ENCODE peak calls at places on chromosomes 2 and 18, in eight cellular contexts. Y, F, T, R, E, P, D and X are unnamed samples.

GRCh38 chr2:102187191-102188150 is 648 bp downstream of the IL1RL2 start:
- DNase-seq in P (peak; percentile 37), E (peak; percentile 42), T (no peak), Y (no peak), F (peak; percentile 57), R (no peak), D (peak; percentile 60), X (no peak)

GRCh38 chr2:237564526-237565131 is 1.7 kb upstream of the PRLH start:
- DNase-seq in F (no peak), T (no peak), P (no peak), R (no peak), Y (no peak), D (no peak), E (no peak), X (no peak)

GRCh38 chr18:74546751-74547530 is 12.6 kb downstream of the CNDP1 start:
- DNase-seq in D (peak; percentile 52), E (no peak), P (peak; percentile 4), F (peak; percentile 68), R (peak; percentile 25), Y (no peak), T (no peak), X (no peak)

GRCh38 chr18:50836521-50836957 is 16.7 kb upstream of the MRO start:
- DNase-seq in D (no peak), R (no peak), P (peak; percentile 94), F (peak; percentile 64), Y (peak; percentile 32), E (peak; percentile 49), T (peak; percentile 36), X (no peak)

GRCh38 chr2:150695441-150696135 is 208.1 kb upstream of the RND3 start:
- DNase-seq in F (no peak), D (no peak), R (no peak), E (no peak), T (no peak), P (no peak), Y (no peak), X (no peak)

GRCh38 chr18:63267990-63268721 is 51.4 kb downstream of the BCL2 start:
- DNase-seq in Y (no peak), R (no peak), E (no peak), P (peak; percentile 40), F (no peak), T (no peak), D (no peak), X (no peak)

GRCh38 chr2:157894694-157895450 is 18.7 kb upstream of the ACVR1 start:
- DNase-seq in R (peak; percentile 48), D (no peak), T (no peak), P (peak; percentile 78), F (peak; percentile 75), E (no peak), Y (no peak), X (no peak)

GRCh38 chr18:28175930-28176673 is 828 bp downstream of the CDH2 start:
- DNase-seq in E (no peak), F (peak; percentile 50), Y (no peak), R (no peak), D (no peak), P (no peak), T (no peak), X (no peak)

GRCh38 chr18:11520536-11520935 is 88.9 kb upstream of the SLC35G4 start:
- DNase-seq in F (no peak), P (peak; percentile 67), E (no peak), R (no peak), Y (no peak), D (no peak), T (no peak), X (no peak)

GRCh38 chr2:228728961-228729360 is 542.1 kb downstream of the PID1 start:
- DNase-seq in Y (no peak), R (no peak), E (no peak), P (peak; percentile 25), T (no peak), D (no peak), F (peak; percentile 23), X (no peak)

GRCh38 chr2:230575640-230576324 is 136.9 kb upstream of the CAB39 start:
- DNase-seq in T (no peak), Y (no peak), P (no peak), D (no peak), F (no peak), R (no peak), E (peak; percentile 56), X (no peak)

GRCh38 chr18:7855051-7855450 is 287.9 kb downstream of the PTPRM start:
- DNase-seq in Y (no peak), F (no peak), T (no peak), R (no peak), E (no peak), P (no peak), D (no peak), X (no peak)

GRCh38 chr2:230913812-230914211 is 11.2 kb downstream of the GPR55 start:
- DNase-seq in D (no peak), T (no peak), Y (no peak), R (no peak), E (peak; percentile 38), F (no peak), P (no peak), X (no peak)

GRCh38 chr2:121707920-121708361 is 28.7 kb downstream of the NIFK start:
- DNase-seq in R (no peak), E (peak; percentile 30), T (peak; percentile 47), D (no peak), P (peak; percentile 44), F (no peak), Y (no peak), X (no peak)

GRCh38 chr2:189249171-189249570 is 69.6 kb upstream of the COL5A2 start:
- DNase-seq in E (no peak), Y (no peak), R (no peak), P (peak; percentile 73), D (no peak), T (no peak), F (peak; percentile 78), X (no peak)

GRCh38 chr2:19785867-19786266 is 115.9 kb downstream of the TTC32 start:
- DNase-seq in Y (no peak), F (no peak), R (no peak), D (no peak), E (no peak), T (no peak), P (no peak), X (no peak)

DNA sequence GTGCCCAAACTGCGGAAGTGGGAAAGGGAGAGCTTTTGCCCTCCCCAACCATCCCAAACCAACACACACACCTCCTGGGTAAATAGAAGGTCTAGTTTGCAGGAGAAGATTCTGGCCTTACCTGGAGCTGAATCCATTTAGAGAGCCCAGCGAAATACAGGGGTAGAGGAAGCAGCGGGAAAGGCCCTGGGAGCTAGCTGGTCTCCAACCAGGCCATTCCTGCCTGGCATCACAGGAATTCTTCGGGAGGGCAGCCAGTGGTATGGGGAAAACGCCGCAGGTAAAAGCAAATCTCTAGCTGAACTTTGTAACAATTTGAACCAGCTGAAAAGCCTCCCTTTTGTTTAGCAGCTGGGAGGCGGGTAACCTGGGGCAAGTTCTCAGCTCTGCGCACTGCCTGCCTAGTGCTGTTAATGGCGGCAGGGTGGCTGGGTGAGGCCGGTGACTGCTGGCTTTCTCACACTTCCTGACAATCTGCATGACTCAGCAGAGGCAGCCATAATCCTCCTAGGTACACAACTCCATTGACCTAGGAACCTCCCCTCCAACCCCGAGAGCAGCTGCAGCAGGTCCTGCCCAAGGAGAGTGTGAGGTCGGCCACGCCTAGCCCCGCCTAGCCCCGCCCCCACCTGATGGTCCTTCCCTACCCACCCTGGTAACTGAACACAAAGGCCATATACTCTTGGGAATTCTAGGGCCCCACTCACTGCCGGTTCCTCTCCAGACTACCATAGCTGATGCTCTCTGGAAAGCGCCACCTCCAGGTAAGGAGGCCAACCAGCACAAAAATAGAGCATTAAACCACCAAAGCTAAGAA is 483.8 kb upstream of the REG3G start:
- DNase-seq in R (no peak), F (no peak), D (no peak), P (no peak), Y (no peak), E (no peak), T (no peak), X (no peak)
- TF ChIP-seq CTCF in R (no peak), F (no peak), D (no peak), P (no peak), Y (no peak), E (no peak), T (no peak), X (no peak)

GRCh38 chr2:25265802-25266201 is 75.9 kb downstream of the DNMT3A start:
- DNase-seq in T (no peak), P (no peak), R (no peak), Y (no peak), F (peak; percentile 9), D (no peak), E (no peak), X (no peak)
- TF ChIP-seq CTCF in T (no peak), P (no peak), R (no peak), Y (no peak), F (no peak), D (no peak), E (no peak), X (no peak)

DNA sequence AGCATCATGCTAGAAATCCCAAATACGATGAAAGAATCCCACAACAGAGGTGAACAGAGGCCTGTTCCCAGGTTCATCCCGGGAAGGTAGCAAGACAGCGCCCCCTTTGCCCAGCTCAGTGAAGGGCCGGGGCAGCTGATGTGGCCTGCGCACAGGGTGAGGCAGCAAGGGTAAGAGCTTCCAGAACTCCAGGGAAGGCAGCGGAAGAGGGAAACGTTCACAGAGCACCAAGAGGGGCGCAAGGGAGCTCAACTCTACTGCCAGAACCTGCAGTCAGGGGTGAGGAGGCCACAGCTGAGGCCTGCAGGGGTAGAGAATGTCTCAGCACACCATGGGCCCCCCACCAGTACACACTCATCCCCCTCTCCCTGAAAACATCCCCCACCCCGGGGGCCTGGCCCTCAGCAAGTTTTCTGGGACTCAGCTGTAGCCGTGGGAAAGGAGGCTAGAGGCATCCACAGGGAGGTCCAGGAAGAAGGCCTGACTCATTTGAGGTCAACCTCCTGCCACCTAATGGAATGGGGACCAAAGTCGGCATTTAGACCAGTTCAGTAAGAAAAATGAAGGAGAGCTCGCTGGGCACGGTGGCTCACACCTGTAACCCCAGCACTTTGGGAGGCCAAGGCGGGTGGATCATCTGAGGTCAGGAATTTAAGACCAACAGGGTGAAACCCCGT is 95.6 kb upstream of the ASAP2 start:
- DNase-seq in P (peak; percentile 29), D (no peak), T (no peak), E (no peak), F (peak; percentile 49), Y (no peak), R (no peak), X (no peak)
- TF ChIP-seq CTCF in P (peak; percentile 4), D (no peak), T (no peak), E (no peak), F (peak; percentile 41), Y (peak; percentile 33), R (peak; percentile 43), X (no peak)

GRCh38 chr18:75548353-75548752 is 120.8 kb upstream of the SMIM21 start:
- DNase-seq in E (peak; percentile 39), R (no peak), P (peak; percentile 4), D (no peak), T (no peak), Y (no peak), F (no peak), X (no peak)

GRCh38 chr18:75544496-75544895 is 117.0 kb upstream of the SMIM21 start:
- DNase-seq in F (peak; percentile 28), R (no peak), E (no peak), D (no peak), P (peak; percentile 81), Y (no peak), T (no peak), X (no peak)

GRCh38 chr18:75544051-75544481 is 116.6 kb upstream of the SMIM21 start:
- DNase-seq in T (no peak), Y (no peak), R (no peak), P (peak; percentile 81), F (peak; percentile 32), D (no peak), E (no peak), X (no peak)

GRCh38 chr18:75545189-75545588 is 117.7 kb upstream of the SMIM21 start:
- DNase-seq in E (no peak), F (no peak), Y (no peak), T (no peak), R (no peak), D (no peak), P (no peak), X (no peak)

GRCh38 chr18:75546964-75547363 is 119.5 kb upstream of the SMIM21 start:
- DNase-seq in P (no peak), D (no peak), R (no peak), F (no peak), Y (no peak), E (no peak), T (no peak), X (no peak)
- TF ChIP-seq CTCF in P (no peak), D (no peak), R (no peak), F (no peak), Y (no peak), E (no peak), T (no peak), X (no peak)